ENCODE peak calls at places on chromosome 12, in four cellular contexts. One of them, this sample, is unnamed.

GRCh38 chr12:52515927-52516831 is 4.0 kb downstream of the KRT5 start:
- DNase-seq in heart right ventricle: no peak
- DNase-seq in heart left ventricle: no peak
- DNase-seq in fibroblast of lung: peak; percentile 40
- DNase-seq in this sample: no peak

GRCh38 chr12:57740656-57741412 is 2.3 kb upstream of the AGAP2 start:
- DNase-seq in heart right ventricle: no peak
- DNase-seq in fibroblast of lung: no peak
- DNase-seq in heart left ventricle: peak; percentile 50
- DNase-seq in this sample: no peak

GRCh38 chr12:89244536-89244935 is 107.8 kb downstream of the DUSP6 start:
- DNase-seq in heart left ventricle: no peak
- DNase-seq in fibroblast of lung: peak; percentile 61
- DNase-seq in heart right ventricle: no peak
- DNase-seq in this sample: no peak

GRCh38 chr12:123223241-123223668 is 9.7 kb downstream of the MPHOSPH9 start:
- DNase-seq in fibroblast of lung: no peak
- DNase-seq in heart right ventricle: no peak
- DNase-seq in heart left ventricle: no peak
- DNase-seq in this sample: no peak

GRCh38 chr12:96774501-96775256 is 132.4 kb upstream of the NEDD1 start:
- DNase-seq in heart left ventricle: no peak
- DNase-seq in heart right ventricle: no peak
- DNase-seq in fibroblast of lung: peak; percentile 63
- DNase-seq in this sample: no peak

GRCh38 chr12:24561411-24561871 is 387.5 kb downstream of the BCAT1 start:
- DNase-seq in fibroblast of lung: peak; percentile 71
- DNase-seq in heart left ventricle: no peak
- DNase-seq in heart right ventricle: no peak
- DNase-seq in this sample: no peak

GRCh38 chr12:104569348-104570173 is 112.8 kb downstream of the CHST11 start:
- DNase-seq in heart right ventricle: peak; percentile 16
- DNase-seq in fibroblast of lung: no peak
- DNase-seq in heart left ventricle: no peak
- DNase-seq in this sample: no peak

GRCh38 chr12:111248981-111249380 is 119.9 kb downstream of the PHETA1 start:
- DNase-seq in fibroblast of lung: peak; percentile 6
- DNase-seq in heart left ventricle: no peak
- DNase-seq in heart right ventricle: no peak
- DNase-seq in this sample: no peak

GRCh38 chr12:14665354-14666348 is 30.7 kb downstream of the GUCY2C start:
- DNase-seq in heart right ventricle: no peak
- DNase-seq in heart left ventricle: no peak
- DNase-seq in fibroblast of lung: no peak
- DNase-seq in this sample: no peak

GRCh38 chr12:22865822-22866221 is 240.9 kb downstream of the ETNK1 start:
- DNase-seq in fibroblast of lung: no peak
- DNase-seq in heart left ventricle: no peak
- DNase-seq in heart right ventricle: no peak
- DNase-seq in this sample: no peak
- H3K27ac ChIP-seq in fibroblast of lung: no peak overlapping the region
- H3K27ac ChIP-seq in heart left ventricle: no peak overlapping the region
- H3K27ac ChIP-seq in heart right ventricle: no peak overlapping the region
- H3K27ac ChIP-seq in this sample: no peak overlapping the region

GRCh38 chr12:51238510-51239334 is at the start of gene DAZAP2:
- DNase-seq in heart right ventricle: peak; percentile 96
- DNase-seq in fibroblast of lung: peak; percentile 95
- DNase-seq in heart left ventricle: peak; percentile 98
- DNase-seq in this sample: peak; percentile 82

GRCh38 chr12:51242150-51242549 is 3.5 kb downstream of the DAZAP2 start:
- DNase-seq in heart left ventricle: peak; percentile 29
- DNase-seq in fibroblast of lung: no peak
- DNase-seq in heart right ventricle: no peak
- DNase-seq in this sample: no peak

GRCh38 chr12:51240971-51241370 is 2.3 kb downstream of the DAZAP2 start:
- DNase-seq in heart right ventricle: no peak
- DNase-seq in fibroblast of lung: peak; percentile 67
- DNase-seq in heart left ventricle: no peak
- DNase-seq in this sample: no peak

GRCh38 chr12:51234533-51234932 is 4.1 kb upstream of the DAZAP2 start:
- DNase-seq in fibroblast of lung: no peak
- DNase-seq in heart right ventricle: no peak
- DNase-seq in heart left ventricle: no peak
- DNase-seq in this sample: no peak

DNA sequence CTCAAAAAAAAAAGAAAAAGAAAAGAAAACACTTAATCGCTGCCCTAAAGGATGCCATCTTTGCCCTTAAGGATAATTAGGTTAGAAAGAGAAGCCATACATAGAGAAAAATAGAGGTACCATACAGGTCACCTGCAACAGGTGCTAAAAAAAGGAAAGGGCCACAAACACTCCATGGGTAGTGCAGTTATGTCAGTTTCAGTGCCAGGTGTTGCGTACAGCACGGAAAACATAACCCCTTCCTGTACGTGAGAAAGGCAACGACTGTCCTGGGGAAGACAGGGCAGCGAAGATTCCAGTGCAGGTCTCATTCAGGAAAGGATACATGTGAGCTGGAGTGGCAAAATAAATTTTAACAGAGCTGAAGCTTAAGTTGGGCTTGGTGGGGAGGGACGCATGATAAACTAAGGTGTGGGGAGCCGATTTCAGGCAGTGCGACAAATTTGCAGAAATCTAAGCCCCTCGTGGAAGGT is 553 bp upstream of the DAZAP2 start:
- DNase-seq in fibroblast of lung: no peak
- DNase-seq in heart left ventricle: no peak
- DNase-seq in heart right ventricle: no peak
- DNase-seq in this sample: no peak
- TF ChIP-seq CTCF in fibroblast of lung: no peak
- TF ChIP-seq CTCF in heart left ventricle: no peak
- TF ChIP-seq CTCF in heart right ventricle: no peak
- TF ChIP-seq CTCF in this sample: no peak

DNA sequence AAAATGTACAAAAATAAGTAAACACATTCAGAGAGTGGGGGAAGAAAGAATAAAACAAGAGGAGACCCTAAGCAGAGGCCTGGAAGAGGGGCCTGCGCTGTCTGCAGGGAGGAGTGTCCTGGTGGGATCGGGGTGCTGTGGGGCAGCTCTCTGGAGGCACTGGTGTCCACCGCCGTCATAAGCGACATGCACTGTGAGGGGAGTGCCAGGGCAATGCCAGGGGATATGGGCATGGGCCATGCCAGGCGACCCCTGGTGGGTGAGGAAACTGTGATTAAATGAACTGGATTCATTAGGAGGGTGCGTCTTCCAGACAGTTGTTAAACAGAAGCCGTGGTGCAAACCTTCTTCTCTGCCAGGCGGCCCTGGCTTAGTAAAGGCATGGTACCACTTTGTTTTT is 116.6 kb downstream of the PIWIL1 start:
- DNase-seq in heart right ventricle: no peak
- DNase-seq in heart left ventricle: no peak
- DNase-seq in fibroblast of lung: no peak
- DNase-seq in this sample: no peak
- H3K4me3 ChIP-seq in heart right ventricle: no peak overlapping the region
- H3K4me3 ChIP-seq in heart left ventricle: no peak overlapping the region
- H3K4me3 ChIP-seq in fibroblast of lung: no peak overlapping the region
- H3K4me3 ChIP-seq in this sample: no peak overlapping the region

GRCh38 chr12:94689646-94690036 is 39.3 kb upstream of the TMCC3 start:
- DNase-seq in heart left ventricle: no peak
- DNase-seq in heart right ventricle: no peak
- DNase-seq in fibroblast of lung: no peak
- DNase-seq in this sample: no peak

GRCh38 chr12:94694732-94695131 is 44.4 kb upstream of the TMCC3 start:
- DNase-seq in fibroblast of lung: no peak
- DNase-seq in heart right ventricle: no peak
- DNase-seq in heart left ventricle: no peak
- DNase-seq in this sample: no peak

GRCh38 chr12:94686834-94687628 is 36.7 kb upstream of the TMCC3 start:
- DNase-seq in heart right ventricle: no peak
- DNase-seq in heart left ventricle: no peak
- DNase-seq in fibroblast of lung: no peak
- DNase-seq in this sample: no peak

GRCh38 chr12:94689002-94689645 is 38.8 kb upstream of the TMCC3 start:
- DNase-seq in heart left ventricle: no peak
- DNase-seq in fibroblast of lung: peak; percentile 58
- DNase-seq in heart right ventricle: no peak
- DNase-seq in this sample: no peak

GRCh38 chr12:94690199-94690695 is 39.9 kb upstream of the TMCC3 start:
- DNase-seq in fibroblast of lung: no peak
- DNase-seq in heart left ventricle: no peak
- DNase-seq in heart right ventricle: no peak
- DNase-seq in this sample: no peak
- H3K27ac ChIP-seq in fibroblast of lung: no peak overlapping the region
- H3K27ac ChIP-seq in heart left ventricle: no peak overlapping the region
- H3K27ac ChIP-seq in heart right ventricle: no peak overlapping the region
- H3K27ac ChIP-seq in this sample: peak overlapping the region; percentile 60

GRCh38 chr12:7712841-7713442 is 1.7 kb downstream of the DPPA3 start:
- DNase-seq in heart right ventricle: no peak
- DNase-seq in fibroblast of lung: no peak
- DNase-seq in heart left ventricle: no peak
- DNase-seq in this sample: no peak

GRCh38 chr12:7711133-7711532 is at the start of gene DPPA3:
- DNase-seq in heart right ventricle: no peak
- DNase-seq in fibroblast of lung: no peak
- DNase-seq in heart left ventricle: no peak
- DNase-seq in this sample: no peak

DNA sequence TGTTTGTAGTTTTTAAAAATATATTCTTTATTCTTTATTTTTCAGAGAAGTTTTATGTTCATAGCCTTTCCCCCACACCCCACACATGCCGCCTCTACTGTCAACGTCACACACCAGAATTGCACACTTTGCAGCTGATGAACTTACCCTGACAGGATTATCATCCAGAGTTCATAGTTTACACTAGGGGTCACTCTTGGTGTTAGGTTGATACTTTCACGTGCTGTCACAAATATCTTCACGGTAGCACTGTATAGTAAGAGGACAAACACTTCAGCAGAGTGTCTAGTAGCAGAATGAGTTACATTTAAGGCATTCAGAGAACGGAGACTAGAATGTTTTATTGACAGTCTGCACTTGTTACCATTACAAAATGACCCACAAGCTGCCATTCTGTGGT is 5.2 kb downstream of the DPPA3 start:
- DNase-seq in heart left ventricle: no peak
- DNase-seq in fibroblast of lung: no peak
- DNase-seq in heart right ventricle: no peak
- DNase-seq in this sample: no peak
- TF ChIP-seq CTCF in heart left ventricle: no peak
- TF ChIP-seq CTCF in fibroblast of lung: no peak
- TF ChIP-seq CTCF in heart right ventricle: no peak
- TF ChIP-seq CTCF in this sample: no peak

DNA sequence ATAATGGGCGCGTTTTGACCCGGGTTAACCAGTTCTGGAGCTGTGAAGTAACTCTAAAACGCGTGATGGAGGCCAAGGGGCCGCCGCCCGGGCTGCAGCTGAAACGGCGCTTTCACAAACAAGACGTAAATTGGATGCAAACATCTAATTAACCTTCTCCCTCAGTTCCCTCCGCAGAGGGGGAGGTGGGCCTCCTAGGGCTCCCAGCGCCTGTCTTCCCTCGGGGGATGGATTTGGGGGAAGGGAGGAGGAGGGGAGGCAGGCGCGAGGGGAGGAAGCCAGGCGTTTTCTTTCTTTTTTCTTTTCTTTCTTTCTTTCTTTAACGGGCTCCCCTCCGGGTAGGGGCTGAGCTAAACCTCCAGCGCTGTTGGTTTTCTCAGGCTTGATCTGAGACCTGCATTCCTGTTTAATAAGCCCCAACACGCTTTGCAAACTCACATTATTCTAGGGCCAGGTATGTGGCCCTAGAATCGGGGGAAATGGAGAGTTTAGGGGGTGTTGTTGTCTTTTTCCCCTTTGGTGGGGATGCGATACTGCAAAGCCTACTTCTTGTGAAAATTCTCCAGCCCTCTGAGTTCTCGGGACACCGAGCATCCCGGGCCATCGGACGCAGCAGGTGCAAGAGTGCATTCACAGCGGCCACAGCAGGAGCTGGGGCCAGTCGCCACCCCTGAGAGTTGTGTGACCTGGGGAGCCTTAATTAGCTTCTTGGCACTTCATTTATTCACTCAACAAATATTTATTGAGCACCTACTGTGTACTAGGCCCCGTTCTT is 43.6 kb upstream of the LHX5 start:
- DNase-seq in heart left ventricle: no peak
- DNase-seq in heart right ventricle: no peak
- DNase-seq in fibroblast of lung: no peak
- DNase-seq in this sample: no peak
- H3K4me3 ChIP-seq in heart left ventricle: no peak overlapping the region
- H3K4me3 ChIP-seq in heart right ventricle: no peak overlapping the region
- H3K4me3 ChIP-seq in fibroblast of lung: no peak overlapping the region
- H3K4me3 ChIP-seq in this sample: peak overlapping the region; percentile 7

DNA sequence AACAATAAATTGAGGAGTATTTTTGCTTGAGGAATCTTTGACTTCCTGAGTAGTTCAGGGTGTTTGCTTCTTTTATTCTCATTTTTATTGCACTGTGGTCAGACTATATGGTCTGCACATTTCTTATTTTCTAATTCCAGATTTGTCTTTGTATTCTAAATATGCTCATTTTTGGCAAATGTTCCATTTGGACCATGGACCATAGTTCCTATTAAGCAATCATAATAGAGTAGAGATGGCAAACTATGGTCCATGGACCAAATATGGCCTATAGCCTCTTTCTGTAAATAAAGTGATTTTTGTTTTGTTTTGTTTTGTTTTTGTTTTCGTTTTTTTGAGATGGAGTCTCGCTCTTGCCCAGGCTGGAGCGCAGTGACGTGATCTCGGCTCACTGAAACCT is 2.1 kb downstream of the GPRC5A start:
- DNase-seq in fibroblast of lung: no peak
- DNase-seq in heart right ventricle: no peak
- DNase-seq in heart left ventricle: no peak
- DNase-seq in this sample: no peak
- H3K27ac ChIP-seq in fibroblast of lung: no peak overlapping the region
- H3K27ac ChIP-seq in heart right ventricle: no peak overlapping the region
- H3K27ac ChIP-seq in heart left ventricle: no peak overlapping the region
- H3K27ac ChIP-seq in this sample: peak overlapping the region; percentile 99

DNA sequence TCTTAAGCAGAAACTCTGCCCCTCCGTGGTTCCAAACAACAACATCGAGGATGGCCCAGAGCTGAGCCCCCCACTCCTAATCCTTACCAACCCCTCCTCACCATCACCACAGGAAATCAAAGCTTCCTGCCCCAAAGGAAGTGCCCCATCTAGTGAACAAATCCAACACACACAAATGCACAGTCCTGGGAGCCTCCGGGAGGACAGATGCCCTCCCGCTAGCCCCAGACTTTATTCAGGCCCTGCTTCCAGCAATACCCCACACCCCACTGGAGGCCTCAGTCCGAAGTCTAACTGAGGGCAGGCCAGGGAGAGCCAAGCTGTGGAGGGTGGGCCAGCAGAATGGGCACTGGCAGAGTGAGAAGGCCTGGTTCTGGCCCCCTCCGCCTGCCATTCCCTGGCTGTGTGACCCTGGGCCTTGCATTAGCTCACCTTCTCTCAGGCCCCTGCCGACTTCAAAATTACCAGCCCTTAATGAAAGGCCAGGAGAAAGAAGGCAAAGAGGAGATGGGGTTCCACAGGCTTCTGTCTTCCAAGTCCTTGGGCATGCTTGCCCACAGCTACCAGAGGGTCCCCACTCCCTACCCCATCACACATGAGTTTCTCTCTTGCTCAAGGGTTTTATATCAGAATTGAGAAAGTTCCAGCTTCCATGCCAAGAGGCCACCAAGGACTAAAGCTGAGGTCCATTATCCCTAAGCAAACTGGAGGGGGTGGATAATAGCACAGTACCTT is 2.3 kb downstream of the HDAC7 start:
- DNase-seq in fibroblast of lung: no peak
- DNase-seq in heart left ventricle: no peak
- DNase-seq in heart right ventricle: no peak
- DNase-seq in this sample: no peak
- TF ChIP-seq CTCF in fibroblast of lung: peak; percentile 34
- TF ChIP-seq CTCF in heart left ventricle: peak; percentile 12
- TF ChIP-seq CTCF in heart right ventricle: peak; percentile 42
- TF ChIP-seq CTCF in this sample: no peak

GRCh38 chr12:116876151-116876869 is 4.9 kb downstream of the HRK start:
- DNase-seq in heart right ventricle: no peak
- DNase-seq in fibroblast of lung: no peak
- DNase-seq in heart left ventricle: no peak
- DNase-seq in this sample: no peak
- H3K4me3 ChIP-seq in heart right ventricle: no peak overlapping the region
- H3K4me3 ChIP-seq in fibroblast of lung: no peak overlapping the region
- H3K4me3 ChIP-seq in heart left ventricle: no peak overlapping the region
- H3K4me3 ChIP-seq in this sample: no peak overlapping the region